ENCODE peak calls at places on chromosomes 12 and 14, in eight cellular contexts. T is Peyer's patch, K is left lung, B is brain microvascular endothelial cell, S is neural progenitor cell, L is neuronal stem cell, N is tibial nerve, A is fibroblast of lung. I is an unnamed sample.
A peak's percentile ranks its signal among the peaks of the same experiment; 100 is the strongest.

GRCh38 chr12:28144059-28144458 is 46.2 kb upstream of the CCDC91 start:
- DNase-seq in T (no peak), K (no peak), B (no peak), S (no peak), L (no peak), N (no peak), A (no peak), I (no peak)

GRCh38 chr12:4957781-4958180 is 48.1 kb downstream of the KCNA1 start:
- DNase-seq in T (no peak), K (no peak), B (no peak), S (no peak), L (no peak), N (no peak), A (no peak), I (no peak)

GRCh38 chr12:55820679-55821078 is 2.8 kb downstream of the ORMDL2 start:
- DNase-seq in T (no peak), K (no peak), B (no peak), S (no peak), L (no peak), N (no peak), A (peak; percentile 39), I (no peak)

GRCh38 chr12:24950231-24950834 is 1.4 kb upstream of the BCAT1 start:
- DNase-seq in T (no peak), K (no peak), B (no peak), S (no peak), L (no peak), N (no peak), A (no peak), I (no peak)

GRCh38 chr14:105398726-105399440 is 545 bp downstream of the TEX22 start:
- DNase-seq in T (no peak), K (no peak), B (no peak), S (no peak), L (no peak), N (no peak), A (no peak), I (no peak)

GRCh38 chr12:95202691-95203476 is 14.4 kb downstream of the FGD6 start:
- DNase-seq in T (no peak), K (no peak), B (no peak), S (no peak), L (no peak), N (no peak), A (no peak), I (no peak)

GRCh38 chr12:119365451-119365850 is 30.9 kb downstream of the CCDC60 start:
- DNase-seq in T (no peak), K (no peak), B (no peak), S (no peak), L (no peak), N (no peak), A (no peak), I (no peak)

GRCh38 chr14:26522985-26523384 is 74.8 kb downstream of the NOVA1 start:
- DNase-seq in T (no peak), K (no peak), B (no peak), S (no peak), L (no peak), N (no peak), A (peak; percentile 93), I (no peak)

GRCh38 chr12:7460375-7461259 is 16.7 kb upstream of the CD163L1 start:
- DNase-seq in T (peak; percentile 75), K (no peak), B (peak; percentile 64), S (peak; percentile 69), L (peak; percentile 59), N (no peak), A (peak; percentile 65), I (peak; percentile 14)

GRCh38 chr12:57118711-57119271 is 7.6 kb upstream of the STAT6 start:
- DNase-seq in T (no peak), K (no peak), B (no peak), S (no peak), L (no peak), N (no peak), A (no peak), I (no peak)

GRCh38 chr14:49861581-49861922 is 9.0 kb upstream of the NEMF start:
- DNase-seq in T (peak; percentile 84), K (peak; percentile 67), B (peak; percentile 69), S (peak; percentile 79), L (peak; percentile 74), N (peak; percentile 37), A (peak; percentile 94), I (peak; percentile 18)

GRCh38 chr12:115209230-115209629 is 525.3 kb upstream of the TBX3 start:
- DNase-seq in T (no peak), K (no peak), B (no peak), S (peak; percentile 10), L (no peak), N (no peak), A (no peak), I (no peak)

GRCh38 chr14:94051115-94051514 is 25.0 kb downstream of the OTUB2 start:
- DNase-seq in T (peak; percentile 64), K (no peak), B (peak; percentile 34), S (peak; percentile 57), L (no peak), N (no peak), A (peak; percentile 49), I (no peak)

DNA sequence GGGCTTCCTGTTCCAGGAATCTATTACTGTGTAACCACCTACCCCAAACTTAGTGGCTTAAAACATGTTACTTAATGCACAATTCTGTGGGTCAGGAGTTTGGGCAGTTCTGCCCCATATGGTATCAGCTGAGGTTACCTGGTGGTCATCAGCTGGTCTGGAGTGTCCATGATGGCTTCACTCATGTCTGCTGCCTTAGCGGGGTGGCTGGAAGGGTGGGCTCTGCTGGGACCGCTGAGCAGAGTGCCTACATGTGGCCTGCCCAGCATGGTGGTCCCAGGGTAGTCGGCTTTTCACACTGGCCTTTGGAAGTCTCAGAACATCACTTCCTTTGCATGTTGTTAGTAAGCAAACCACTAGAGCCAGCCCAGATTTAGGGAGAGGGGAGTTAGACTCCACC is 53.9 kb downstream of the PELI2 start:
- DNase-seq in T (no peak), K (no peak), B (no peak), S (no peak), L (no peak), N (no peak), A (no peak), I (no peak)
- H3K27ac ChIP-seq in T (no peak overlapping the region), K (no peak overlapping the region), B (peak overlapping the region; percentile 0), S (no peak overlapping the region), L (no peak overlapping the region), N (peak overlapping the region; percentile 76), A (peak overlapping the region; percentile 8), I (no peak overlapping the region)

DNA sequence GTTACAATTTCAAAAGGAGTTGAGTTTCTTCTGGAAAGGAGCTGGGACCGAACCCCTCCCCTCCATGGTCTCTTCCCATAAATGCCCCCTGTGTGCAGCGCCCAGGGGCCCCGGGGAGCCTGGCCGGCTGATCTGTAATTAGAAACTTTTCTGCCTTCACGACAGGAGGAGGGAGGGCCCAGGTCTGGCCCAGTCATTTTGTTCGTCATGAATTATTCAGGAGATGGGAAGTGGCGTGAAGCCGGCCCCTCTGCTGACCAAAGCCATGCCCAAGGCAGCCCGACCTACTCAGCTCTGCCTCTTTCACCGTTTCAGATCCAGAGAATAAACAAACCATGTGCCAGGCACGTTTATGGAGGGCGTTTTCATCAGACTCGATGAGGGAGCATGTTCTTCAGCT is 33.3 kb upstream of the MSI1 start:
- DNase-seq in T (no peak), K (no peak), B (no peak), S (peak; percentile 59), L (no peak), N (no peak), A (no peak), I (no peak)
- H3K27ac ChIP-seq in T (no peak overlapping the region), K (no peak overlapping the region), B (no peak overlapping the region), S (peak overlapping the region; percentile 47), L (peak overlapping the region; percentile 64), N (no peak overlapping the region), A (no peak overlapping the region), I (no peak overlapping the region)

GRCh38 chr14:86364634-86365033 is 834.7 kb downstream of the FLRT2 start:
- DNase-seq in T (no peak), K (no peak), B (no peak), S (no peak), L (no peak), N (no peak), A (no peak), I (no peak)
- H3K27ac ChIP-seq in T (no peak overlapping the region), K (no peak overlapping the region), B (no peak overlapping the region), S (no peak overlapping the region), L (no peak overlapping the region), N (no peak overlapping the region), A (no peak overlapping the region), I (no peak overlapping the region)

GRCh38 chr12:1630827-1631591 is 2.0 kb downstream of the WNT5B start:
- DNase-seq in T (no peak), K (no peak), B (peak; percentile 55), S (peak; percentile 53), L (no peak), N (peak; percentile 54), A (peak; percentile 47), I (no peak)

GRCh38 chr12:1629338-1630080 is 478 bp downstream of the WNT5B start:
- DNase-seq in T (no peak), K (no peak), B (no peak), S (peak; percentile 61), L (peak; percentile 20), N (no peak), A (no peak), I (no peak)

GRCh38 chr12:1632702-1633101 is 3.7 kb downstream of the WNT5B start:
- DNase-seq in T (no peak), K (no peak), B (no peak), S (no peak), L (no peak), N (no peak), A (no peak), I (no peak)

GRCh38 chr12:1630081-1630826 is 1.2 kb downstream of the WNT5B start:
- DNase-seq in T (peak; percentile 61), K (no peak), B (no peak), S (peak; percentile 69), L (no peak), N (peak; percentile 41), A (peak; percentile 29), I (no peak)

DNA sequence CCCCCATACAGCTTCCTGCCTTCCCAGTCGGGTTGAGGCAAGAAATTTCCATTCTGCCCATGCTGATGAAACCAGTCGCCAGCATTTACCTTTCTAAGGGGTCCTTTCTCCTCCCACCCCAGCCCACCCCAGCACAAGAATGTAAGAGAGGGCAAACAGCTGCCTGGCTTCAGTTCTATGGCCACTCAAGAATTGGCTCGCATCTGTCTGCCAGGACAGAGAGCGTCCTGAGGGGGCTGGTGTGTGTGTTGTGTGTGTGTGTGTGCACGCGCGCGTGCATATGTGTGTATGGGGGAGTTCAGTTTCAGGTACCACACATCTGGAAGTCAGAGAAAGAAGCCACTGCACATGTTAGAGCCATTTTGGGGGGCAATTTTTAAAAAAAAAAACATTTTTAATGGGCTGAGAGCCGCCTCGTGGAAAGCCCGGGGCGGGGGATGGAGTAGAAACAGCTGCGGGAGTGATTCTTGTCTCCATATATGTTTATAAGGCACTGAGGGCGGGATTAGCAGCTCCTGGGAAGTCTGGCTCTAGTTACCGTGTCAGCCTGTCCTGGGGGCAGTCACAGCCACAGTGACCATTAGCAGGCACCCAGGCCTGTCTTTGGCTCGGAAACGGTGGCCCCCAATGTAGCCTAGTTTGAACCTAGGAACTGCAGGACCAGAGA is at the start of gene WNT5B:
- DNase-seq in T (no peak), K (no peak), B (no peak), S (peak; percentile 42), L (no peak), N (no peak), A (no peak), I (no peak)
- H3K27ac ChIP-seq in T (no peak within 1 kb of the TSS), K (no peak within 1 kb of the TSS), B (no peak within 1 kb of the TSS), S (no peak within 1 kb of the TSS), L (no peak within 1 kb of the TSS), N (no peak within 1 kb of the TSS), A (no peak within 1 kb of the TSS), I (no peak within 1 kb of the TSS)

DNA sequence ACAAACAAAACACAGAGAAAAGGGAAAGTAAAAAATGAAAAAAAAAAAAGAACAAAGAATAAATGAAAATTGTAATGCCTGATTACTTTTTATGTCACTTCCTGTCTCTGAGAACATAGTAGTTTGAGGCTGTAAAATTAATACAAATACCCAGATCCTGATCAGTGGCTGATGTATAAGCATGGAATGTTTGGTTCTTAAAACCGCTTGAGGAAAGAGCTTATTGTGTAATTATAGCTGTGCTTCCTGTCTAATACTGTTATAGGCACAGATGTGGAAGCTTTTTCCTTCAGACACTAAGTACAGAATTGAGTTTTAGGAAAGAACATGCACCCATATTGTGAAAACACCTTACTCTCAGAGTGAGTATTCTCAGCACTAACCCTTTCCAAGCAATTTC is 86.9 kb downstream of the AVPR1A start:
- DNase-seq in T (no peak), K (no peak), B (peak; percentile 14), S (no peak), L (no peak), N (no peak), A (peak; percentile 14), I (no peak)
- H3K27ac ChIP-seq in T (no peak overlapping the region), K (no peak overlapping the region), B (no peak overlapping the region), S (no peak overlapping the region), L (no peak overlapping the region), N (no peak overlapping the region), A (no peak overlapping the region), I (no peak overlapping the region)

I was measured in effector memory CD4-positive, alpha-beta T cell.